ENCODE peak calls at places on chromosomes 16 and 17, in ten cellular contexts. R is endodermal cell, G is fibroblast of villous mesenchyme, K is RWPE1, T is stomach, H is spleen, A is PC-9, S is thoracic aorta, M is transverse colon, B is left ventricle myocardium inferior. E is an unnamed sample.

GRCh38 chr16:50960517-50961202 is 190.4 kb downstream of the SALL1 start:
- DNase-seq in A (no peak), K (no peak), R (peak; percentile 58), M (no peak), S (no peak), T (peak; percentile 25), G (no peak), H (no peak), B (peak; percentile 18), E (peak; percentile 1)

GRCh38 chr17:48729335-48730239 is 1.0 kb upstream of the HOXB13 start:
- DNase-seq in T (no peak), R (peak; percentile 73), H (no peak), M (no peak), K (no peak), A (no peak), S (no peak), B (no peak), G (peak; percentile 32), E (no peak)

GRCh38 chr16:62829615-62830014 is 793.4 kb upstream of the CDH8 start:
- DNase-seq in K (no peak), S (no peak), R (no peak), M (no peak), H (no peak), G (no peak), A (no peak), B (no peak), T (no peak), E (no peak)

GRCh38 chr17:45742251-45742650 is 41.9 kb upstream of the CRHR1 start:
- DNase-seq in H (no peak), T (no peak), B (no peak), S (no peak), K (no peak), G (no peak), M (no peak), R (peak; percentile 28), A (no peak), E (no peak)

GRCh38 chr17:77566566-77566965 is 391.9 kb upstream of the TNRC6C start:
- DNase-seq in A (no peak), T (no peak), B (no peak), H (peak; percentile 48), K (no peak), G (no peak), M (no peak), S (no peak), R (peak; percentile 33), E (no peak)

GRCh38 chr17:61687769-61688168 is 96.8 kb upstream of the NACA2 start:
- DNase-seq in M (no peak), S (no peak), H (no peak), B (no peak), K (no peak), T (no peak), A (no peak), G (no peak), R (no peak), E (no peak)

GRCh38 chr16:2954647-2955381 is 9.3 kb upstream of the KREMEN2 start:
- DNase-seq in G (no peak), R (peak; percentile 57), M (peak; percentile 48), H (peak; percentile 64), A (no peak), T (no peak), K (no peak), B (no peak), S (no peak), E (no peak)

GRCh38 chr16:396605-397004 is 394 bp upstream of the NME4 start:
- DNase-seq in M (peak; percentile 39), G (peak; percentile 62), A (peak; percentile 41), R (peak; percentile 83), K (no peak), T (no peak), B (peak; percentile 56), S (no peak), H (no peak), E (peak; percentile 64)

GRCh38 chr17:16991349-16992009 is 19.6 kb upstream of the TNFRSF13B start:
- DNase-seq in B (peak; percentile 85), S (no peak), A (peak; percentile 79), T (peak; percentile 89), M (peak; percentile 90), H (peak; percentile 96), G (peak; percentile 72), K (peak; percentile 69), R (peak; percentile 97), E (peak; percentile 76)

GRCh38 chr16:57299009-57299718 is 14.7 kb upstream of the PLLP start:
- DNase-seq in K (peak; percentile 80), A (no peak), B (no peak), R (no peak), G (no peak), H (peak; percentile 63), S (peak; percentile 62), M (peak; percentile 50), T (peak; percentile 40), E (peak; percentile 89)
- TF ChIP-seq CTCF in K (peak; percentile 25), A (no peak), B (no peak), R (no peak), G (peak; percentile 29), H (no peak), S (no peak), M (no peak), T (peak; percentile 21), E (no peak)

GRCh38 chr17:19343256-19343630 is 19.3 kb downstream of the B9D1 start:
- DNase-seq in G (no peak), R (peak; percentile 44), A (no peak), B (no peak), M (no peak), T (no peak), K (no peak), S (no peak), H (no peak), E (no peak)

GRCh38 chr17:19343671-19344151 is 18.8 kb downstream of the B9D1 start:
- DNase-seq in M (no peak), R (peak; percentile 76), G (no peak), A (no peak), S (no peak), H (peak; percentile 64), T (no peak), K (no peak), B (no peak), E (no peak)

GRCh38 chr17:19345067-19345460 is 17.5 kb downstream of the B9D1 start:
- DNase-seq in K (no peak), T (no peak), H (peak; percentile 38), M (no peak), A (no peak), G (no peak), R (peak; percentile 45), S (no peak), B (no peak), E (no peak)

GRCh38 chr17:19345486-19346350 is 16.8 kb downstream of the B9D1 start:
- DNase-seq in B (no peak), A (no peak), R (peak; percentile 44), M (no peak), G (no peak), S (no peak), T (no peak), K (no peak), H (no peak), E (no peak)

DNA sequence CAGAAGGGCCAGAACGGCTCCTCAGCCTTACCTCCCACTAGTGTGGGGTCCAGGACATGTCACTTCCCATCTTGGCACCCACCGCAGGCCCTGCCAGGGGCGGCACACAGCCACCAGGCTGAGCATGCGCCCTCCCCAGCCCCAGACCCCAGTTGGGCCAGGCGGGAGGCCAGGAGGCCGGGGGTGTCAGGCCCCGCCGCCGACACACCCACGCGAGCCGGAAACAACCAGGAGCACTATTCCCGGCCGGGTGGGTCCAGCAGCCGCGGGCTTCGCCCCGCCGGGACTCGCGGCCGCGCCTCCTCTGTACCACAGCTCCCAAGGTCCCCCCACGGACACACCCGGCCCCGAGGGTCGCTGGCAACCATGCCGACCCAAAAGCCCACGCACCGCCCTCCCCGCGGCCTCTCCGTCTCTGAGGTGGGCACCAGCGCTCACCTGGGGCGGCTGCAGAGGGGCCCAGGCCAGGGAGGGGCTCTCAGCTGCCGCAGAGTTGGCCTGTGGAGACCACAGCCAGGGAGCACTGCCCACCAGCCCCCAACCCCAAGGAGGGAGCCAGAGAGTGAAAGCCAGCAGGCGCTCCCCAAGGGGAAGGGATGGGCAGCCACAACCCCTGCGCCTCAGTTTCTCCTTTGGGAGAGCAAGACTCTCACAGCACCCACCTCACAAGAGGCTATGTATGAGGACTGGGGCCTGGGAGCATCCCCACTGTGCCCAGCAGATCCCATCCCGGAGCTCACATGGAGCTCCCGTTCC is 18.0 kb downstream of the B9D1 start:
- DNase-seq in S (no peak), G (no peak), R (peak; percentile 53), M (no peak), B (no peak), A (no peak), T (no peak), H (peak; percentile 68), K (no peak), E (no peak)
- TF ChIP-seq CTCF in S (no peak), G (no peak), R (no peak), M (no peak), B (no peak), A (no peak), T (no peak), H (no peak), K (no peak), E (no peak)

GRCh38 chr16:28977703-28978641 is 3.4 kb downstream of the SPNS1 start:
- DNase-seq in A (peak; percentile 40), S (no peak), T (no peak), H (no peak), M (no peak), R (peak; percentile 78), K (peak; percentile 35), B (no peak), G (no peak), E (no peak)
- TF ChIP-seq CTCF in A (peak; percentile 80), S (peak; percentile 12), T (peak; percentile 35), H (peak; percentile 54), M (peak; percentile 45), R (peak; percentile 84), K (peak; percentile 65), B (peak; percentile 43), G (peak; percentile 37), E (peak; percentile 17)

GRCh38 chr16:48864055-48864454 is 254.1 kb upstream of the N4BP1 start:
- DNase-seq in A (no peak), H (no peak), R (peak; percentile 66), T (no peak), M (no peak), B (no peak), G (no peak), S (no peak), K (no peak), E (no peak)

GRCh38 chr16:48860341-48860740 is 250.4 kb upstream of the N4BP1 start:
- DNase-seq in T (no peak), H (no peak), G (no peak), K (no peak), A (no peak), S (no peak), M (no peak), R (no peak), B (no peak), E (no peak)

GRCh38 chr16:48865511-48865910 is 255.5 kb upstream of the N4BP1 start:
- DNase-seq in A (no peak), T (no peak), H (no peak), M (no peak), G (no peak), S (no peak), R (no peak), B (no peak), K (no peak), E (no peak)

DNA sequence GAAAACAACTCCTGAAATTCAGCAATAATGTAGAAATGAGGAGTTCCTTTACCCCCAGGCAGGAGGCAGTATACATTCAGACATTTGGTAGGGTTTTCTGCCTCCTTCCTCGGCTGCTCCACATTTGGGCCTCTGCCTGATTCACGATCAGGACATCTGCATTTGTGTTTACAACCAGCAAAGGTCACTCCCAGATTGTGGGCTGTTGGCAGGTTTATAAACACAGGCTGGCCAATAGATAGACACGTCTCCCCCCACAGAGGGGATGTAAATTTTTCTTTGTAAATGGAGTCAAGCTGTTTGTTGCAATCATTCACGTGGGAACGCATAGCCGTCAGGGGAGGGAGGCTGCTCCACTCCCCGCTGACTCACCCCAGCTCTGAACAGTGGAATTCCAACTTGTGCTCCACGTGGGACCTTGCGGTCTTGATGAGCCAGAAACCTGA is 252.1 kb upstream of the N4BP1 start:
- DNase-seq in A (no peak), S (no peak), M (peak; percentile 8), R (peak; percentile 65), T (no peak), G (peak; percentile 56), K (peak; percentile 47), H (no peak), B (no peak), E (no peak)
- TF ChIP-seq CTCF in A (no peak), S (no peak), M (no peak), R (peak; percentile 72), T (no peak), G (peak; percentile 9), K (no peak), H (no peak), B (no peak), E (no peak)

E was measured in cardiac fibroblast.